ENCODE peak calls at places on chromosomes 6 and 20, in four cellular contexts. B is K562, W is GM12878, E is HepG2. D is an unnamed sample. For H3K4me1, the result is how much of the 10 kb centered on the place peaks cover.

GRCh38 chr6:5173862-5174643 is 86.7 kb downstream of the LYRM4 start:
- DNase-seq in E (no peak), W (peak), B (no peak), D (peak)

GRCh38 chr6:35719830-35720733 is 16.8 kb upstream of the ARMC12 start:
- DNase-seq in B (peak), E (no peak), W (peak), D (peak)

GRCh38 chr6:156760377-156760776 is 16.8 kb upstream of the ARID1B start:
- DNase-seq in B (no peak), W (no peak), E (no peak), D (no peak)

GRCh38 chr6:38163186-38164130 is 343.9 kb downstream of the ZFAND3 start:
- DNase-seq in B (no peak), E (no peak), W (no peak), D (no peak)

GRCh38 chr6:42251500-42251899 is 33.8 kb upstream of the MRPS10 start:
- DNase-seq in E (no peak), W (no peak), B (no peak), D (no peak)

GRCh38 chr6:161575508-161576254 is 301.8 kb upstream of the AGPAT4 start:
- DNase-seq in E (no peak), W (no peak), B (no peak), D (peak)

GRCh38 chr6:30331981-30332380 is 5.3 kb downstream of the TRIM39 start:
- DNase-seq in B (no peak), W (no peak), E (no peak), D (no peak)

GRCh38 chr20:35497780-35498189 is 31.7 kb downstream of the C20orf173 start:
- DNase-seq in B (no peak), W (no peak), E (no peak), D (no peak)

GRCh38 chr20:53794529-53795115 is 201.0 kb upstream of the ZNF217 start:
- DNase-seq in B (no peak), E (no peak), W (no peak), D (no peak)

GRCh38 chr6:38179300-38179699 is 359.8 kb downstream of the ZFAND3 start:
- DNase-seq in E (no peak), B (no peak), W (no peak), D (no peak)

GRCh38 chr6:44176935-44177509 is 18.4 kb downstream of the CAPN11 start:
- DNase-seq in B (no peak), E (no peak), W (peak), D (no peak)

GRCh38 chr20:31923388-31924271 is 28.2 kb downstream of the PDRG1 start:
- DNase-seq in W (peak), E (no peak), B (no peak), D (peak)

GRCh38 chr20:10225439-10226080 is 6.9 kb downstream of the SNAP25 start:
- DNase-seq in B (peak), E (peak), W (no peak), D (peak)

GRCh38 chr6:43076093-43076927 is at the start of gene PTK7:
- DNase-seq in E (peak), B (peak), W (no peak), D (peak)

GRCh38 chr20:44342240-44342639 is 5.4 kb downstream of the R3HDML start:
- DNase-seq in W (no peak), B (no peak), E (no peak), D (no peak)

GRCh38 chr20:49593441-49594142 is 25.7 kb upstream of the PTGIS start:
- DNase-seq in E (no peak), B (no peak), W (no peak), D (no peak)

DNA sequence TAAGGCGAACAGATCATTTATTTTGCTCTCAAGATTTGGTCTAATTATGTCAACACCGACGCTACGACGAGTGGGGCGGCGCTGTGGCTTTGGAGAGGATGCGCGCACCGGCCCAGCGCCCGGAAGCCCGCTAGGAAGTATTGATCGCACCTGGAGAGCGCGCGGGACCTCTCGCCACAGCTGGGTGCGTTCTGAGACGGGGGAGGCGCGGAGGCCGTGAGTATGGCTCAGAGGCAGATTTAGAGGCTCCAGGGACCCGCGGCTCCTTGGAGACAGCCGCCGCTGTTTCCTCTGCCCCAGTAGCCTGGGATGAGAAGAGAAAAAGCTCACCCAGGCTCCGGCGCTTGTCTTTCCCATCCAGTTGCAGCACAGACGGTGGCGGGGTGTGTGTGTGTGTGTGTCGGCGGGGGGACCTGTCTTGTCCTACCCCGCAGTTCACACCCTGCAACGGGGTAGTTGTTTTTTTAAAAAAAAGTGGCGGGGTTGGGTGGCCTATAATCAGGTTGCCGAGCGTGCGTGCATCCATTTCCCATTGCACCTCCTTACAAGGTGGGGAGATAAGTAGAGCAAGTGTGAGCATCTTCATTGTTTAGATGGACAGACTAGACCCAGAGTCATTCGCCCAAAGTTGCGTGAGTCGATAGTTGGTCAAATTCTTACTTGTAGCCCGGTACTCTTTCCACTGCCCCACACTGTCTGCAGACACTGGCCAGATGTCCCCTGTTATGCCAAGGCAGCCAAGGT is 11.2 kb downstream of the TFAP2D start:
- DNase-seq in E (no peak), B (no peak), W (no peak), D (peak)
- TF ChIP-seq EZH2 in E (no peak), B (no peak), W (no peak), D (peak)

GRCh38 chr6:125169058-125169457 is 15.5 kb downstream of the TPD52L1 start:
- DNase-seq in B (no peak), E (no peak), W (no peak), D (no peak)

GRCh38 chr6:125163811-125164210 is 10.2 kb downstream of the TPD52L1 start:
- DNase-seq in W (no peak), B (no peak), E (no peak), D (no peak)

GRCh38 chr6:125165256-125165655 is 11.7 kb downstream of the TPD52L1 start:
- DNase-seq in B (no peak), W (no peak), E (no peak), D (no peak)

GRCh38 chr6:125166711-125167110 is 13.1 kb downstream of the TPD52L1 start:
- DNase-seq in B (no peak), W (no peak), E (no peak), D (no peak)

GRCh38 chr6:125164696-125165095 is 11.1 kb downstream of the TPD52L1 start:
- DNase-seq in B (no peak), W (no peak), E (no peak), D (no peak)
- TF ChIP-seq JUNB in B (no peak), W (no peak), E (no peak), D (no peak)

DNA sequence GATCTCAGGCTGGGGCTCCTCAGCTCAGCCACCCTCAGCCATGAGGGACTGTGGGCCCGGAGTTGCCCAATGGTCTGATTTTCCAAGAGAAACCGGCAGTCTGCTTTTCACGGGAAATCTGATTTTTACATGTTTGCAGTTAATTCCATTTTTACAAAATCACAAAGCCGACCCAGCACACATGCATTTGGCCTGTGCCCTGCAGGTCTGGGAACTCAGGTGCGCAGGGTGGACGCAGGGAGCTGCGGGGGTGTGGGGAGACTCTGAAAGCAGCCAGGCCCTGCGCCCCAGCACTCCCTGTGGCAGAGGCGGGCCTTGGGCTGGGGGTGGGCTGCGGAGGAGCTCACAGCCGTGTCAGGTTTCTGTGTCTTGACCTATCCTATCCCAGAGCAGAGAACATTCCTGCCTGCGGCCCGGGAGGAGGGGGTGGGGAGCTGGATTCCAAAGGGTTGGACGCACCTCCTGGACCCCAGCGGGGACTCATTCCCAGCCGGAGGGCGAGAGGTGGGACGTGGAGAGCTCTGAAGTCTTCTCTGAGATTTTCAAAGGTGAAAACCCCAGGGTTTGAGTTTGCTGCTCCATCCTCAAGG is 60.6 kb downstream of the ADNP start:
- DNase-seq in W (no peak), B (no peak), E (peak), D (peak)
- H3K4me1 ChIP-seq in W (under half), B (under half), E (half or more), D (under half)

GRCh38 chr6:28803337-28803709 is 120.5 kb downstream of the TRIM27 start:
- DNase-seq in W (no peak), B (no peak), E (no peak), D (no peak)
- TF ChIP-seq EZH2 in W (no peak), B (no peak), E (no peak), D (no peak)

DNA sequence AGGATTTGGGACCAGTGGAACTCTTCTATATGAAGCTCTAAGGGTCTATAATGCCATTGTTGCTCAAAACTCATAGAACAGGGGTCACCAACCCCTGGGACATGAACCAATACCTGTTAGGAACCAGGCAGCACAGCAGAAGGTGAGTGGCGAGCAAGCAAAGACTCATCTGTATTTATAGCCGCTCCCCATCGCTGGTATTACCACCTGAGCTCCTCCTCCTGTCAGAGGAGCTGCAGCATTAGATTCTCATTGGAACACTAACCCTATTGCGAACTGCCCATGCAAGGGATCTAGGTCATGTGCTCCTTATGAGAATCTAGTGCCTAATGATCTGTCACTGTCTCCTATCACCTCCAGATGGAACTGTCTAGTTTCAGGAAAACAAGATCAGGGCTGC is 237.5 kb downstream of the C6orf118 start:
- DNase-seq in E (no peak), W (no peak), B (no peak), D (no peak)
- TF ChIP-seq JUNB in E (no peak), W (no peak), B (no peak), D (no peak)

DNA sequence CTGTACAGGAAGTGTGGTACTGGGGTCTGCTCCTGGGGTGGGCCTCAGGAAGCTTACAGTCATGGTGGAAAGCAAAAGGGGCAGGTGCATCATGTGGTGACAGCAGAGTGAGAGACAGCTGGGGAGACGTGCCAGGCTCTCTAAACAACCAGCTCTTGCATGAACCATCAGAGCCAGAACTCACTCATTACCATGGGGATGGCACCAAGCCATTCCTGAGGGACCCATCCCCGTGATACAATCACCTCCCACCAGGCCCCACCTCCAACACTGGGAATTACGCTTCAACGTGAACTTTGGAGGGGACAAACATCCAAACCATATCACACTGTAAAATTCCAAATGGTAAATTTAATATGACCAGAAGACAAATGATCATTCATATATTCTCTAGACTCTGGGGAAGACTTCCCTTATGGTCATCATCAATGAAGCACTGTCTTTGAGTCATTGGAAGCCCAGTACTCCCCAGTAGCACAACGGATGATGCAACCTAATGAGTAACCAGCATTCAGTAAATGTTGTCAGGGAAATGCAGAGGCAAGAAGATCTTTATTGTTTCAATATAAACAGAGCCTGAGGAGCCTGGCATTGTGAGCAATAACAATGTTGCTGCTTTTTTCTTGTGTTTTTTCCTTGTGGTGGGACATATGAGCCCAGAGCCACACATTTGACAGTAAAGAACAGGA is 48.2 kb upstream of the RALY start:
- DNase-seq in E (peak), B (no peak), W (no peak), D (no peak)
- H3K4me1 ChIP-seq in E (under half), B (under half), W (under half), D (under half)

GRCh38 chr20:20364016-20364746 is 3.7 kb upstream of the INSM1 start:
- DNase-seq in E (no peak), B (no peak), W (no peak), D (peak)

GRCh38 chr20:20366551-20366895 is 1.4 kb upstream of the INSM1 start:
- DNase-seq in W (no peak), E (no peak), B (no peak), D (peak)

GRCh38 chr20:20364747-20365558 is 3.0 kb upstream of the INSM1 start:
- DNase-seq in B (no peak), W (no peak), E (no peak), D (peak)

GRCh38 chr20:20366896-20367680 is 816 bp upstream of the INSM1 start:
- DNase-seq in B (no peak), W (no peak), E (no peak), D (peak)

GRCh38 chr20:20365593-20365992 is 2.3 kb upstream of the INSM1 start:
- DNase-seq in B (peak), W (no peak), E (no peak), D (peak)
- TF ChIP-seq EZH2 in B (no peak), W (no peak), E (no peak), D (peak)

GRCh38 chr6:106558364-106558763 is 70.9 kb downstream of the RTN4IP1 start:
- DNase-seq in E (peak), B (no peak), W (no peak), D (no peak)

GRCh38 chr6:106556368-106556960 is 72.8 kb downstream of the RTN4IP1 start:
- DNase-seq in W (no peak), E (peak), B (no peak), D (no peak)

GRCh38 chr6:106560966-106561740 is 68.1 kb downstream of the RTN4IP1 start:
- DNase-seq in B (no peak), W (no peak), E (no peak), D (no peak)

GRCh38 chr6:106555767-106556166 is 73.5 kb downstream of the RTN4IP1 start:
- DNase-seq in B (no peak), E (no peak), W (no peak), D (no peak)

DNA sequence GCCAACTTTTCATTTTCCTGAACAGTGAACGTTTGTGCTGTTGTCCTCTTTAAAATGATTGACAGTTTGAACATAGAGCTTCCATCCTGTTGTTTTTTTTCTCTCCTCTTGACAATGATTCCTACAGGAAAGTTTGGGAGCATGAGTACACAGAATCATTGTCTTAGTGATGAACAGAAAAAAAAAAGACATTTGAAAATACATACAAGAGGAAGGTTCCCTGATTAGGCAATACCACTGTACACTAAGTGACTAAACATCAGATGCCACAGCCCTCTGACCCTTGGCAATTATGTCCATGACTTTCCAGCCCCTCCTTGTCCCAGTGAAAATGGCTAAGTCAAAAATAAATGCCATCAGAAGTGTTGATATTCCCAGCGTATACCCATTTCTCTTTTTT is 71.5 kb downstream of the RTN4IP1 start:
- DNase-seq in B (no peak), W (no peak), E (peak), D (no peak)
- TF ChIP-seq JUNB in B (no peak), W (no peak), E (no peak), D (no peak)

GRCh38 chr6:90123796-90124195 is 172.8 kb downstream of the BACH2 start:
- DNase-seq in W (no peak), E (no peak), B (peak), D (no peak)
- H3K4me1 ChIP-seq in W (under half), E (under half), B (under half), D (under half)